ENCODE peak calls at places on chromosomes 7 and 10, in nine cellular contexts. One of them, this sample, is unnamed.

GRCh38 chr10:397321-398068 is 262.2 kb downstream of the ZMYND11 start:
- DNase-seq in mucosa of descending colon: no peak
- DNase-seq in fibroblast of the aortic adventitia: no peak
- DNase-seq in Peyer's patch: no peak
- DNase-seq in AG09309: no peak
- DNase-seq in upper lobe of left lung: peak
- DNase-seq in fibroblast of lung: no peak
- DNase-seq in B cell: no peak
- DNase-seq in MM.1S: no peak
- DNase-seq in this sample: no peak

GRCh38 chr10:1643161-1643910 is 94.0 kb downstream of the ADARB2 start:
- DNase-seq in Peyer's patch: no peak
- DNase-seq in mucosa of descending colon: peak
- DNase-seq in fibroblast of the aortic adventitia: no peak
- DNase-seq in AG09309: no peak
- DNase-seq in fibroblast of lung: no peak
- DNase-seq in B cell: no peak
- DNase-seq in MM.1S: peak
- DNase-seq in upper lobe of left lung: no peak
- DNase-seq in this sample: no peak

GRCh38 chr7:2010551-2011265 is 222.0 kb downstream of the MAD1L1 start:
- DNase-seq in fibroblast of lung: no peak
- DNase-seq in B cell: no peak
- DNase-seq in AG09309: no peak
- DNase-seq in fibroblast of the aortic adventitia: no peak
- DNase-seq in mucosa of descending colon: no peak
- DNase-seq in upper lobe of left lung: peak
- DNase-seq in MM.1S: no peak
- DNase-seq in Peyer's patch: no peak
- DNase-seq in this sample: peak

GRCh38 chr10:11162828-11163599 is 145.3 kb downstream of the CELF2 start:
- DNase-seq in fibroblast of lung: no peak
- DNase-seq in AG09309: no peak
- DNase-seq in MM.1S: peak
- DNase-seq in fibroblast of the aortic adventitia: no peak
- DNase-seq in B cell: peak
- DNase-seq in mucosa of descending colon: peak
- DNase-seq in Peyer's patch: no peak
- DNase-seq in upper lobe of left lung: no peak
- DNase-seq in this sample: peak

GRCh38 chr7:27866256-27866655 is 126.3 kb downstream of the TAX1BP1 start:
- DNase-seq in B cell: no peak
- DNase-seq in Peyer's patch: no peak
- DNase-seq in fibroblast of the aortic adventitia: no peak
- DNase-seq in MM.1S: no peak
- DNase-seq in mucosa of descending colon: no peak
- DNase-seq in upper lobe of left lung: no peak
- DNase-seq in AG09309: no peak
- DNase-seq in fibroblast of lung: no peak
- DNase-seq in this sample: no peak

GRCh38 chr10:132142396-132143161 is 44.2 kb upstream of the DPYSL4 start:
- DNase-seq in fibroblast of lung: no peak
- DNase-seq in fibroblast of the aortic adventitia: no peak
- DNase-seq in MM.1S: no peak
- DNase-seq in mucosa of descending colon: peak
- DNase-seq in AG09309: no peak
- DNase-seq in Peyer's patch: no peak
- DNase-seq in upper lobe of left lung: peak
- DNase-seq in B cell: peak
- DNase-seq in this sample: peak

GRCh38 chr7:156105337-156106106 is 293.3 kb upstream of the SHH start:
- DNase-seq in MM.1S: no peak
- DNase-seq in Peyer's patch: peak
- DNase-seq in fibroblast of the aortic adventitia: no peak
- DNase-seq in fibroblast of lung: no peak
- DNase-seq in AG09309: no peak
- DNase-seq in B cell: no peak
- DNase-seq in upper lobe of left lung: no peak
- DNase-seq in mucosa of descending colon: no peak
- DNase-seq in this sample: no peak

GRCh38 chr7:98251251-98251843 is 685 bp downstream of the TECPR1 start:
- DNase-seq in MM.1S: peak
- DNase-seq in AG09309: no peak
- DNase-seq in B cell: peak
- DNase-seq in fibroblast of lung: peak
- DNase-seq in upper lobe of left lung: peak
- DNase-seq in mucosa of descending colon: no peak
- DNase-seq in fibroblast of the aortic adventitia: no peak
- DNase-seq in Peyer's patch: peak
- DNase-seq in this sample: no peak

GRCh38 chr10:92421550-92421949 is 130.6 kb downstream of the MARCHF5 start:
- DNase-seq in fibroblast of the aortic adventitia: no peak
- DNase-seq in MM.1S: peak
- DNase-seq in fibroblast of lung: no peak
- DNase-seq in AG09309: no peak
- DNase-seq in Peyer's patch: no peak
- DNase-seq in mucosa of descending colon: no peak
- DNase-seq in upper lobe of left lung: no peak
- DNase-seq in B cell: no peak
- DNase-seq in this sample: no peak

DNA sequence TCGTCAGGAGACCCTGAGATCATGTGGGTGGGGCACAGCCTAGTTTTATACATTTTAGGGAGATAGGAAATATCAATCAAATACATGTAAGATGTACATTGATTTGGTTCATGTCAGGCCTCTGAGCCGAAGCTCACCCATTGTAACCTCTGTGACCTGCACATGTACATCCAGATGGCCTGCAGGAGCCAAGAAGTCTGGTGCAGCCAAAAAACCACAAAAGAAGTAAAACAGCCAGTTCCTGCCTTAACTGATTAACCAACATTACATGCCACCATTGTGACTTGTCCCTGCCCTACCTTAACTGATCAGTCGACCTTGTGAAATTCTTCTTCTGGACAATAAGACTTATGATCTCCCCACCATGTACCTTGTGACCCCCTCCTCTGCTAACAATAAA is 16.0 kb upstream of the LRRC61 start:
- DNase-seq in B cell: no peak
- DNase-seq in mucosa of descending colon: no peak
- DNase-seq in upper lobe of left lung: no peak
- DNase-seq in AG09309: no peak
- DNase-seq in fibroblast of the aortic adventitia: no peak
- DNase-seq in fibroblast of lung: no peak
- DNase-seq in Peyer's patch: no peak
- DNase-seq in MM.1S: no peak
- DNase-seq in this sample: no peak
- TF ChIP-seq CTCF in B cell: no peak
- TF ChIP-seq CTCF in mucosa of descending colon: no peak
- TF ChIP-seq CTCF in upper lobe of left lung: no peak
- TF ChIP-seq CTCF in AG09309: no peak
- TF ChIP-seq CTCF in fibroblast of the aortic adventitia: no peak
- TF ChIP-seq CTCF in fibroblast of lung: no peak
- TF ChIP-seq CTCF in Peyer's patch: no peak
- TF ChIP-seq CTCF in MM.1S: no peak
- TF ChIP-seq CTCF in this sample: no peak

GRCh38 chr7:39333701-39334100 is 232.5 kb upstream of the YAE1 start:
- DNase-seq in B cell: no peak
- DNase-seq in fibroblast of the aortic adventitia: no peak
- DNase-seq in MM.1S: no peak
- DNase-seq in upper lobe of left lung: no peak
- DNase-seq in Peyer's patch: no peak
- DNase-seq in fibroblast of lung: no peak
- DNase-seq in AG09309: no peak
- DNase-seq in mucosa of descending colon: no peak
- DNase-seq in this sample: no peak
- TF ChIP-seq CTCF in B cell: no peak
- TF ChIP-seq CTCF in fibroblast of the aortic adventitia: no peak
- TF ChIP-seq CTCF in MM.1S: no peak
- TF ChIP-seq CTCF in upper lobe of left lung: no peak
- TF ChIP-seq CTCF in Peyer's patch: no peak
- TF ChIP-seq CTCF in fibroblast of lung: no peak
- TF ChIP-seq CTCF in AG09309: no peak
- TF ChIP-seq CTCF in mucosa of descending colon: no peak
- TF ChIP-seq CTCF in this sample: no peak

GRCh38 chr7:30618961-30619360 is 24.3 kb downstream of the GARS1 start:
- DNase-seq in Peyer's patch: no peak
- DNase-seq in B cell: no peak
- DNase-seq in MM.1S: no peak
- DNase-seq in AG09309: no peak
- DNase-seq in upper lobe of left lung: no peak
- DNase-seq in mucosa of descending colon: no peak
- DNase-seq in fibroblast of lung: no peak
- DNase-seq in fibroblast of the aortic adventitia: no peak
- DNase-seq in this sample: no peak
- TF ChIP-seq CTCF in Peyer's patch: no peak
- TF ChIP-seq CTCF in B cell: no peak
- TF ChIP-seq CTCF in MM.1S: no peak
- TF ChIP-seq CTCF in AG09309: no peak
- TF ChIP-seq CTCF in upper lobe of left lung: no peak
- TF ChIP-seq CTCF in mucosa of descending colon: no peak
- TF ChIP-seq CTCF in fibroblast of lung: no peak
- TF ChIP-seq CTCF in fibroblast of the aortic adventitia: no peak
- TF ChIP-seq CTCF in this sample: no peak

DNA sequence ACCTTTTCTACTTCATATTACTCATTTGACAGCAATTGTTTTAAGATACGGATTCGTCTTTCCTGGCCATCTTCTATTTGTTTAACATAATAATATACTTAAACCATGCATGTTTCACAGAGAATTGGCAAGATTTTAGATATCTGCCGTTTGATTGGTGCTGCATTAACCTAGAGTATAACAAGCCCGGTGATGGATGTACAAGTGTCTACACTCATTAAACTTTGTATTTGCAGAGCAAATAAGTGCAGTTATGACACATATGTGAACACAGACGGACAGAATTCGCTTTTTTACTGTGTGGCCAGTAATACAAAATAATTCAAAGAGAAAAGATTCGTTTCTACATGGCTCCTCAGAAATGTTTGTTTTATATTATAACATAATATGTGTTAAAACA is 116.1 kb downstream of the ARL4A start:
- DNase-seq in B cell: no peak
- DNase-seq in fibroblast of lung: no peak
- DNase-seq in upper lobe of left lung: no peak
- DNase-seq in fibroblast of the aortic adventitia: no peak
- DNase-seq in MM.1S: no peak
- DNase-seq in Peyer's patch: no peak
- DNase-seq in AG09309: no peak
- DNase-seq in mucosa of descending colon: no peak
- DNase-seq in this sample: no peak
- TF ChIP-seq CTCF in B cell: no peak
- TF ChIP-seq CTCF in fibroblast of lung: no peak
- TF ChIP-seq CTCF in upper lobe of left lung: no peak
- TF ChIP-seq CTCF in fibroblast of the aortic adventitia: no peak
- TF ChIP-seq CTCF in MM.1S: no peak
- TF ChIP-seq CTCF in Peyer's patch: no peak
- TF ChIP-seq CTCF in AG09309: no peak
- TF ChIP-seq CTCF in mucosa of descending colon: no peak
- TF ChIP-seq CTCF in this sample: no peak

DNA sequence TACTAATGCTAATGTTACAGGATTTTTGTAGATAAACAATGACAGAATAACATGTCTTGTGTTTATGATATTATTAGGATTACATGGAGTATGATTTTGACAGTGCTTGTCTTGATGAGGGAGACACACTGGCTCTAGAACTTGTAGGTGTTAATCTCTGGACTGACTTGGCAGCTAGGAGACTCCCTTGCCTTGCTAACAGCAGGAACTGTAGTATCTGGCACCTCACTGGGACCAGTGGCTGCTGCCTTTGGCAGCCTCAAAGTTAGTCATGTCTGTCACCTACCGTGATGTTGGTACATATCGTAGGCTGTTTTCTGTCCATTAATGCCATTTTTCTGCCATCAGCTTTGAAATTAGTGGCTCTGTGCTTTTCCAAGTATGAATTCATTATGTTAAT is 261.5 kb downstream of the CDK14 start:
- DNase-seq in fibroblast of the aortic adventitia: no peak
- DNase-seq in mucosa of descending colon: no peak
- DNase-seq in fibroblast of lung: no peak
- DNase-seq in upper lobe of left lung: no peak
- DNase-seq in MM.1S: no peak
- DNase-seq in AG09309: no peak
- DNase-seq in Peyer's patch: no peak
- DNase-seq in B cell: no peak
- DNase-seq in this sample: no peak
- TF ChIP-seq CTCF in fibroblast of the aortic adventitia: no peak
- TF ChIP-seq CTCF in mucosa of descending colon: no peak
- TF ChIP-seq CTCF in fibroblast of lung: no peak
- TF ChIP-seq CTCF in upper lobe of left lung: no peak
- TF ChIP-seq CTCF in MM.1S: no peak
- TF ChIP-seq CTCF in AG09309: no peak
- TF ChIP-seq CTCF in Peyer's patch: no peak
- TF ChIP-seq CTCF in B cell: no peak
- TF ChIP-seq CTCF in this sample: no peak

DNA sequence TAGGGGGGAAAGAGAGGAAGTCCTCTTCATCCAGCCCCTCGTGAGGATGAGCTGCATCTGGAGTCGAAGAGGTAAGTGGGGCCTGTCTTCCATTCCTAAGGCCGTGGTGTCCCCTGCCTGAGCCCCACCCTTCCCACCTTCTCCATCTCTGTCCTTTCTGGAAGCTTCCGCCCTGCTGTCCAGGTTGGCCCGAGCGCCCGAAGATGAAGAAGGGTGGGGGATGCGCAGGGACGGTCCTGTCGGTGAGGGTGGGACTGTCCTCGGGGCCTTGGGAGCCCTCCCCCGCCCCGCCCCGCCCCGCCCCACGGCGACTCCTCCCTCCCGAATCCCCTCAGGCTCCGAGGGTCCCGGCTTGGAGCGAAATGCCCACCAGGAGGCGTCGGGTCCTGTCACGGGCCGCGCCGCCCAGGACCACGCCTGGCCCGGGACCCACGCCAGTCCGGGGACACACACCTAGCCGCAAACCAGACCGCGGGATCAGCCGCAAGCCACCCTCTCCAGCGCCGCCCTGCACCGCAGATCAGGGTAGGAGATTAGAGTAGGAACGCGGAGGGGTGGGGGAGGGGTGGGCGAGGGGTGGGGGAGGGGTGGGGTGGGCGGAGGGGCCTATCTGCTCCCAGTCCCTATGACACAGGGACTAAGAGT is 15.3 kb downstream of the GPRIN2 start:
- DNase-seq in fibroblast of the aortic adventitia: no peak
- DNase-seq in fibroblast of lung: peak
- DNase-seq in B cell: peak
- DNase-seq in mucosa of descending colon: peak
- DNase-seq in Peyer's patch: peak
- DNase-seq in AG09309: no peak
- DNase-seq in MM.1S: no peak
- DNase-seq in upper lobe of left lung: peak
- DNase-seq in this sample: peak
- TF ChIP-seq CTCF in fibroblast of the aortic adventitia: peak
- TF ChIP-seq CTCF in fibroblast of lung: peak
- TF ChIP-seq CTCF in B cell: no peak
- TF ChIP-seq CTCF in mucosa of descending colon: no peak
- TF ChIP-seq CTCF in Peyer's patch: peak
- TF ChIP-seq CTCF in AG09309: peak
- TF ChIP-seq CTCF in MM.1S: no peak
- TF ChIP-seq CTCF in upper lobe of left lung: no peak
- TF ChIP-seq CTCF in this sample: no peak

GRCh38 chr7:95342642-95343252 is 18.4 kb upstream of the PON1 start:
- DNase-seq in Peyer's patch: no peak
- DNase-seq in fibroblast of the aortic adventitia: no peak
- DNase-seq in B cell: no peak
- DNase-seq in mucosa of descending colon: no peak
- DNase-seq in fibroblast of lung: no peak
- DNase-seq in AG09309: no peak
- DNase-seq in upper lobe of left lung: no peak
- DNase-seq in MM.1S: no peak
- DNase-seq in this sample: no peak
- TF ChIP-seq CTCF in Peyer's patch: no peak
- TF ChIP-seq CTCF in fibroblast of the aortic adventitia: no peak
- TF ChIP-seq CTCF in B cell: no peak
- TF ChIP-seq CTCF in mucosa of descending colon: no peak
- TF ChIP-seq CTCF in fibroblast of lung: peak
- TF ChIP-seq CTCF in AG09309: no peak
- TF ChIP-seq CTCF in upper lobe of left lung: no peak
- TF ChIP-seq CTCF in MM.1S: no peak
- TF ChIP-seq CTCF in this sample: no peak